ENCODE peak calls at places on chromosomes 5 and 9, in eight cellular contexts. C is HL-60, D is PC-9, U is bronchial epithelial cell, L is cardiac fibroblast, J is nephron progenitor cell, F is colonic mucosa, M is HFFc6. N is an unnamed sample.

GRCh38 chr5:55821731-55822512 is 29.2 kb upstream of the IL31RA start:
- DNase-seq in F (no peak), C (no peak), L (no peak), J (no peak), U (peak), M (no peak), D (no peak), N (peak)

GRCh38 chr5:145811834-145812625 is 23.1 kb downstream of the PRELID2 start:
- DNase-seq in F (no peak), C (no peak), J (no peak), D (no peak), U (peak), L (peak), M (peak), N (no peak)

GRCh38 chr9:90344013-90344412 is 298.6 kb downstream of the DIRAS2 start:
- DNase-seq in L (peak), U (peak), M (no peak), D (peak), F (no peak), C (no peak), J (no peak), N (no peak)

GRCh38 chr5:151924564-151925395 is at the start of gene GLRA1:
- DNase-seq in D (no peak), U (peak), M (no peak), J (peak), C (no peak), F (peak), L (peak), N (peak)

GRCh38 chr5:14809369-14810144 is 62.0 kb downstream of the ANKH start:
- DNase-seq in M (peak), L (peak), J (no peak), F (peak), D (peak), C (peak), U (peak), N (peak)

GRCh38 chr9:107422189-107422802 is 67.3 kb downstream of the KLF4 start:
- DNase-seq in C (peak), M (peak), D (peak), U (peak), J (peak), L (peak), F (peak), N (peak)

GRCh38 chr9:91071185-91071990 is 269.8 kb downstream of the SYK start:
- DNase-seq in U (peak), C (no peak), M (peak), L (peak), F (no peak), D (peak), J (no peak), N (peak)

GRCh38 chr9:22216730-22217160 is 207.6 kb upstream of the CDKN2B start:
- DNase-seq in J (no peak), C (no peak), F (no peak), L (peak), U (no peak), D (no peak), M (peak), N (no peak)

GRCh38 chr9:98333703-98334582 is 78.5 kb upstream of the TBC1D2 start:
- DNase-seq in C (no peak), J (no peak), M (peak), U (peak), D (peak), L (peak), F (no peak), N (peak)

GRCh38 chr9:107504585-107505455 is 15.3 kb upstream of the KLF4 start:
- DNase-seq in D (peak), U (peak), F (peak), C (no peak), L (peak), M (peak), J (no peak), N (peak)

GRCh38 chr9:81113408-81114124 is 575.8 kb downstream of the TLE1 start:
- DNase-seq in C (peak), U (no peak), J (no peak), D (no peak), L (no peak), M (no peak), F (no peak), N (no peak)

GRCh38 chr9:81112638-81113037 is 576.7 kb downstream of the TLE1 start:
- DNase-seq in U (no peak), J (no peak), L (no peak), D (no peak), F (no peak), M (no peak), C (no peak), N (no peak)

GRCh38 chr9:81118416-81118815 is 570.9 kb downstream of the TLE1 start:
- DNase-seq in C (peak), D (no peak), F (no peak), J (no peak), M (no peak), L (no peak), U (no peak), N (no peak)

GRCh38 chr9:81116340-81117207 is 572.8 kb downstream of the TLE1 start:
- DNase-seq in M (no peak), L (no peak), F (no peak), D (no peak), C (no peak), U (no peak), J (peak), N (no peak)
- TF ChIP-seq CTCF in M (no peak), L (no peak), F (no peak), D (no peak), C (no peak), U (no peak), J (peak), N (no peak)

GRCh38 chr5:1134478-1134877 is 22.6 kb upstream of the SLC12A7 start:
- DNase-seq in L (no peak), D (no peak), C (no peak), F (no peak), U (no peak), J (no peak), M (no peak), N (no peak)
- TF ChIP-seq CTCF in L (no peak), D (no peak), C (no peak), F (peak), U (no peak), J (no peak), M (no peak), N (no peak)

GRCh38 chr9:695252-695651 is 146.2 kb upstream of the DMRT1 start:
- DNase-seq in L (peak), U (no peak), J (no peak), C (no peak), D (no peak), M (no peak), F (no peak), N (peak)
- TF ChIP-seq CTCF in L (no peak), U (no peak), J (no peak), C (no peak), D (no peak), M (no peak), F (no peak), N (no peak)

GRCh38 chr9:17171309-17172094 is 36.7 kb downstream of the CNTLN start:
- DNase-seq in D (no peak), C (no peak), J (no peak), M (no peak), L (no peak), U (no peak), F (no peak), N (no peak)
- TF ChIP-seq CTCF in D (no peak), C (no peak), J (no peak), M (no peak), L (no peak), U (no peak), F (no peak), N (no peak)

GRCh38 chr5:148688787-148689186 is 34.5 kb upstream of the HTR4 start:
- DNase-seq in C (no peak), D (no peak), M (no peak), L (no peak), J (no peak), F (no peak), U (no peak), N (no peak)

GRCh38 chr5:148687871-148688270 is 33.5 kb upstream of the HTR4 start:
- DNase-seq in D (no peak), C (no peak), F (no peak), J (no peak), U (no peak), M (no peak), L (no peak), N (no peak)

GRCh38 chr5:148684528-148684927 is 30.2 kb upstream of the HTR4 start:
- DNase-seq in C (no peak), U (peak), D (peak), L (no peak), J (no peak), F (no peak), M (no peak), N (no peak)

GRCh38 chr5:148685520-148686134 is 31.3 kb upstream of the HTR4 start:
- DNase-seq in L (no peak), F (no peak), C (no peak), M (no peak), J (no peak), U (no peak), D (no peak), N (no peak)

GRCh38 chr5:148687427-148687826 is 33.1 kb upstream of the HTR4 start:
- DNase-seq in C (peak), M (peak), U (peak), D (no peak), J (peak), F (peak), L (peak), N (peak)
- TF ChIP-seq CTCF in C (peak), M (peak), U (peak), D (peak), J (peak), F (peak), L (peak), N (peak)

DNA sequence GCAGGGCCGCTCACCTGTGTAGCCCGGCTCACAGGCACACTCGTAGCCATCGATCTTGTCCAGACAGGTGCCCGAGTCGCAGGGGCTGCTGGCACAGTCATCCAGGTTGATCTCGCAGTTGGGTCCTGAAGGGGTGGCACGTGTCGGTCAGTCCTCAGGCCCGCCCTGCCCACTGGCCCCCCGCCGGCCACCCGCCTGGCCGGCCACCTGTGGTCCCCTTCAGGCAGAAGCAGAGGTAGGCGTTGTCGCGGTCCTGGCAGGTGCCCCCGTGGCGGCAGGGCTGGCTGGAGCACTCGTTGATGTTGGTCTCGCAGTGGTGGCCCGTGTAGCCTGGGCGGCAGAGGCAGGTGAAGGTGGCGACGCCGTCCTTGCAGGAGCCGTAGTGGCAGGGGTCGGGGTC is 30.6 kb downstream of the NOTCH1 start:
- DNase-seq in U (no peak), D (no peak), L (no peak), M (no peak), C (no peak), F (no peak), J (no peak), N (no peak)
- TF ChIP-seq CTCF in U (no peak), D (no peak), L (no peak), M (no peak), C (no peak), F (no peak), J (no peak), N (no peak)

GRCh38 chr5:150804388-150804787 is 25.8 kb downstream of the SMIM3 start:
- DNase-seq in F (no peak), D (no peak), J (no peak), U (no peak), C (no peak), M (no peak), L (no peak), N (no peak)

GRCh38 chr5:150797384-150797783 is 18.8 kb downstream of the SMIM3 start:
- DNase-seq in L (no peak), J (no peak), F (no peak), U (no peak), D (no peak), M (no peak), C (no peak), N (no peak)

DNA sequence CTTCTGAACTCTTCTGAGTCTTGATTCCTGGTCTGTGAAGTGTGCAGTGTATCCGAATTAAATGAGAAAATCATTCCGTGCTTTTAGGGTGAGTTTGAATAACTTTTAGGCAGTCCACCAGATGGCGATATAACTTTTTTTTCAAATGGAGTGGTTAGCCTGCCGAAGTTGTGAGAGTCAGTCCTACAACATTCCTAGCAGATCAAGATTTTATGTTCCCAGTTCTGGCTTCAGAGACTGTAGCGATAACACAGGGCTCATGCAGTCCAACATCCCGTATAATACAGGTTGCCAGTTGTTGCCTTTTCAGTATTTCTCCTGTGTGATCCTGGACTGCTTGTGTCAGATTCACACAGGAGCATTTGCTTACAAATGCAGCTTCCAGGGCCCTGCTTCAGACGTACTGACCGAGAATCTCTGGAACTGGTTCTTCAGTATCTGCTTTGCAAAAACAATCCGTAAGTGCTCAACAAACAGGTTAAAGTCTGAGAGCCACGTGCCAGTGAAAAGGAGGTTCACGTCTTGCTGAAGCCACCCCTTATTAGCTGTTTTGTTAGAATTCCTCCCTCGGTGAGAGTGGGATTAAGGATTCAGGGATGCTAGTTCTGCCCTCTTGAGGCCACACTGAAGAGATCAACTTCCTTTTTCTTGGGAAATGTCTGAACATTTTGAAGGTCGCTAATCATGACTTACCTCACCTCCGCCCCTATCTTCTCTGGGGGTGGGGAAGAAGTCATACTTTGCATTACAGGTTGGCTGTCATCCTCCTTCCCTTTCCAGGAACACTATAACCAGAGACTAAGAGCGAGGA is 22.8 kb downstream of the SMIM3 start:
- DNase-seq in F (peak), M (peak), J (no peak), L (peak), C (peak), U (peak), D (peak), N (peak)
- TF ChIP-seq CTCF in F (peak), M (peak), J (peak), L (peak), C (peak), U (peak), D (peak), N (peak)

N was measured in Calu3.